ENCODE peak calls at places on chromosome 14, in four cellular contexts. W is fibroblast of the aortic adventitia; P is Daoy; O is activated naive CD4-positive, alpha-beta T cell treated with anti-CD3 and anti-CD28 coated beads, Interleukin-2, amount 50 U/mL, for 16 hours. I is an unnamed sample.
A peak's percentile ranks its signal among the peaks of the same experiment; 100 is the strongest.

GRCh38 chr14:60981626-60982455 is 796 bp downstream of the SLC38A6 start:
- DNase-seq in W (peak; percentile 87), P (peak; percentile 70), O (no peak), I (peak; percentile 77)

GRCh38 chr14:48690349-48690748 is 895.8 kb downstream of the RPS29 start:
- DNase-seq in O (no peak), P (no peak), W (no peak), I (no peak)

GRCh38 chr14:42687421-42687820 is 1080.7 kb downstream of the LRFN5 start:
- DNase-seq in W (no peak), O (no peak), P (no peak), I (no peak)

GRCh38 chr14:23245282-23245681 is 7.5 kb downstream of the RNF212B start:
- DNase-seq in P (no peak), W (no peak), O (no peak), I (no peak)

GRCh38 chr14:52949711-52950409 is 990 bp downstream of the FERMT2 start:
- DNase-seq in P (peak; percentile 60), W (peak; percentile 70), O (no peak), I (peak; percentile 81)

GRCh38 chr14:100612879-100613455 is 25.8 kb upstream of the BEGAIN start:
- DNase-seq in P (no peak), W (no peak), O (no peak), I (no peak)

GRCh38 chr14:85934123-85934885 is 404.4 kb downstream of the FLRT2 start:
- DNase-seq in W (peak; percentile 4), P (peak; percentile 53), O (peak; percentile 43), I (peak; percentile 1)

GRCh38 chr14:30610719-30611388 is 11.3 kb upstream of the SCFD1 start:
- DNase-seq in P (peak; percentile 63), O (no peak), W (peak; percentile 84), I (peak; percentile 77)

GRCh38 chr14:20343855-20344205 is 395 bp downstream of the PARP2 start:
- DNase-seq in W (peak; percentile 49), P (peak; percentile 23), O (no peak), I (peak; percentile 51)

GRCh38 chr14:23365353-23366162 is 586 bp upstream of the EFS start:
- DNase-seq in P (peak; percentile 20), W (no peak), O (no peak), I (peak; percentile 62)

GRCh38 chr14:92452471-92452870 is 61.1 kb upstream of the RIN3 start:
- DNase-seq in P (no peak), W (no peak), O (no peak), I (no peak)

GRCh38 chr14:24066490-24067132 is 4.8 kb upstream of the CPNE6 start:
- DNase-seq in O (no peak), P (no peak), W (no peak), I (no peak)

GRCh38 chr14:81459421-81459820 is 59.3 kb upstream of the STON2 start:
- DNase-seq in P (no peak), O (no peak), W (no peak), I (no peak)

GRCh38 chr14:88868558-88869159 is 44.2 kb downstream of the TTC8 start:
- DNase-seq in O (no peak), P (no peak), W (peak; percentile 34), I (peak; percentile 56)

GRCh38 chr14:29716150-29716549 is 211.5 kb downstream of the PRKD1 start:
- DNase-seq in P (no peak), W (peak; percentile 43), O (no peak), I (peak; percentile 57)

GRCh38 chr14:38205949-38206665 is 1.6 kb upstream of the SSTR1 start:
- DNase-seq in W (no peak), P (no peak), O (no peak), I (no peak)

GRCh38 chr14:50569714-50570274 is 9.8 kb downstream of the ATL1 start:
- DNase-seq in P (no peak), O (no peak), W (no peak), I (no peak)

GRCh38 chr14:78543433-78543832 is 373.3 kb downstream of the NRXN3 start:
- DNase-seq in W (no peak), P (no peak), O (no peak), I (no peak)

GRCh38 chr14:33767721-33768457 is 183.0 kb downstream of the EGLN3 start:
- DNase-seq in W (peak; percentile 86), O (no peak), P (no peak), I (peak; percentile 27)

GRCh38 chr14:94173471-94173884 is 644 bp upstream of the PPP4R4 start:
- DNase-seq in O (no peak), P (peak; percentile 28), W (no peak), I (peak; percentile 33)

GRCh38 chr14:23366163-23366921 is 1.4 kb upstream of the EFS start:
- DNase-seq in O (no peak), P (peak; percentile 49), W (no peak), I (peak; percentile 95)

GRCh38 chr14:32397871-32398640 is 69.0 kb downstream of the AKAP6 start:
- DNase-seq in P (peak; percentile 47), O (no peak), W (peak; percentile 75), I (peak; percentile 83)

GRCh38 chr14:81991998-81992397 is 458.3 kb upstream of the SEL1L start:
- DNase-seq in O (no peak), P (no peak), W (no peak), I (peak; percentile 22)

GRCh38 chr14:104291123-104292000 is 153.0 kb downstream of the KIF26A start:
- DNase-seq in O (peak; percentile 4), W (no peak), P (no peak), I (no peak)

GRCh38 chr14:86038401-86038985 is 508.5 kb downstream of the FLRT2 start:
- DNase-seq in O (peak; percentile 33), W (peak; percentile 53), P (peak; percentile 30), I (peak; percentile 71)

GRCh38 chr14:68919129-68919927 is 59.8 kb downstream of the ACTN1 start:
- DNase-seq in O (no peak), W (no peak), P (no peak), I (no peak)

GRCh38 chr14:32576088-32576795 is 247.1 kb downstream of the AKAP6 start:
- DNase-seq in W (peak; percentile 80), O (peak; percentile 11), P (peak; percentile 71), I (peak; percentile 89)

GRCh38 chr14:91754185-91754584 is 22.3 kb upstream of the CATSPERB start:
- DNase-seq in W (no peak), O (no peak), P (no peak), I (no peak)

GRCh38 chr14:89720076-89720687 is 234.3 kb downstream of the EFCAB11 start:
- DNase-seq in W (no peak), P (no peak), O (no peak), I (no peak)